ENCODE peak calls at places on chromosome 16, in four cellular contexts. Y is stimulated activated CD4-positive, alpha-beta T cell treated with anti-CD3 and anti-CD28 coated beads, Interleukin-4, amount 100 ng/mL, for 24 hours; U is HT-29; J is pancreas. X is an unnamed sample.

GRCh38 chr16:82801361-82801760 is 174.6 kb downstream of the CDH13 start:
- DNase-seq in Y (peak), U (no peak), J (no peak), X (no peak)

GRCh38 chr16:86380045-86380444 is 130.3 kb upstream of the FOXF1 start:
- DNase-seq in Y (no peak), U (no peak), J (no peak), X (no peak)

GRCh38 chr16:59236804-59237463 is 502.8 kb upstream of the GOT2 start:
- DNase-seq in Y (no peak), U (no peak), J (no peak), X (no peak)

GRCh38 chr16:782766-783403 is 5.3 kb downstream of the RPUSD1 start:
- DNase-seq in Y (no peak), U (peak), J (no peak), X (no peak)

GRCh38 chr16:46702030-46702429 is 12.6 kb downstream of the ORC6 start:
- DNase-seq in Y (no peak), U (no peak), J (no peak), X (no peak)

GRCh38 chr16:11130978-11131665 is 124.9 kb downstream of the SOCS1 start:
- DNase-seq in Y (no peak), U (no peak), J (no peak), X (no peak)

GRCh38 chr16:82138478-82139285 is 31.3 kb downstream of the MPHOSPH6 start:
- DNase-seq in Y (no peak), U (peak), J (no peak), X (no peak)

GRCh38 chr16:87327798-87328495 is 10.8 kb upstream of the C16orf95 start:
- DNase-seq in Y (no peak), U (no peak), J (no peak), X (no peak)

GRCh38 chr16:23107878-23108277 is 41.4 kb downstream of the USP31 start:
- DNase-seq in Y (no peak), U (no peak), J (no peak), X (no peak)

GRCh38 chr16:66857437-66857836 is 13.2 kb downstream of the CA7 start:
- DNase-seq in Y (no peak), U (no peak), J (peak), X (no peak)

GRCh38 chr16:78794581-78795300 is 695.3 kb downstream of the WWOX start:
- DNase-seq in Y (no peak), U (no peak), J (no peak), X (no peak)

GRCh38 chr16:80202831-80203230 is 338.0 kb upstream of the DYNLRB2 start:
- DNase-seq in Y (no peak), U (no peak), J (no peak), X (no peak)

GRCh38 chr16:70694088-70694487 is 8.2 kb upstream of the MTSS2 start:
- DNase-seq in Y (no peak), U (peak), J (no peak), X (no peak)

GRCh38 chr16:65409505-65409904 is 287.6 kb upstream of the CDH11 start:
- DNase-seq in Y (no peak), U (no peak), J (no peak), X (no peak)